ENCODE peak calls at places on chromosomes 1 and 21, in ten cellular contexts. One of them, this sample, is unnamed.

GRCh38 chr1:55369474-55369873 is 154.3 kb upstream of the USP24 start:
- DNase-seq in fibroblast of mammary gland: peak
- DNase-seq in tibial artery: no peak
- DNase-seq in left colon: no peak
- DNase-seq in heart right ventricle: no peak
- DNase-seq in naive thymus-derived CD8-positive, alpha-beta T cell: no peak
- DNase-seq in renal cortical epithelial cell: no peak
- DNase-seq in coronary artery: no peak
- DNase-seq in NCI-H446: no peak
- DNase-seq in psoas muscle: no peak
- DNase-seq in this sample: no peak

GRCh38 chr1:94713472-94714141 is 106.5 kb upstream of the SLC44A3 start:
- DNase-seq in fibroblast of mammary gland: peak
- DNase-seq in tibial artery: peak
- DNase-seq in left colon: peak
- DNase-seq in heart right ventricle: peak
- DNase-seq in naive thymus-derived CD8-positive, alpha-beta T cell: no peak
- DNase-seq in renal cortical epithelial cell: peak
- DNase-seq in coronary artery: no peak
- DNase-seq in NCI-H446: no peak
- DNase-seq in psoas muscle: peak
- DNase-seq in this sample: no peak

GRCh38 chr1:22850681-22851080 is 122.0 kb downstream of the LACTBL1 start:
- DNase-seq in fibroblast of mammary gland: no peak
- DNase-seq in tibial artery: no peak
- DNase-seq in left colon: peak
- DNase-seq in heart right ventricle: peak
- DNase-seq in naive thymus-derived CD8-positive, alpha-beta T cell: no peak
- DNase-seq in renal cortical epithelial cell: peak
- DNase-seq in coronary artery: no peak
- DNase-seq in NCI-H446: no peak
- DNase-seq in psoas muscle: peak
- DNase-seq in this sample: no peak

GRCh38 chr1:65509912-65510680 is 89.6 kb downstream of the LEPR start:
- DNase-seq in fibroblast of mammary gland: peak
- DNase-seq in tibial artery: no peak
- DNase-seq in left colon: no peak
- DNase-seq in heart right ventricle: no peak
- DNase-seq in naive thymus-derived CD8-positive, alpha-beta T cell: no peak
- DNase-seq in renal cortical epithelial cell: peak
- DNase-seq in coronary artery: no peak
- DNase-seq in NCI-H446: no peak
- DNase-seq in psoas muscle: no peak
- DNase-seq in this sample: no peak

GRCh38 chr21:24955275-24955961 is 651.9 kb downstream of the MRPL39 start:
- DNase-seq in fibroblast of mammary gland: no peak
- DNase-seq in tibial artery: no peak
- DNase-seq in left colon: no peak
- DNase-seq in heart right ventricle: no peak
- DNase-seq in naive thymus-derived CD8-positive, alpha-beta T cell: no peak
- DNase-seq in renal cortical epithelial cell: no peak
- DNase-seq in coronary artery: no peak
- DNase-seq in NCI-H446: no peak
- DNase-seq in psoas muscle: no peak
- DNase-seq in this sample: no peak

GRCh38 chr1:29645586-29645985 is 409.3 kb downstream of the PTPRU start:
- DNase-seq in fibroblast of mammary gland: no peak
- DNase-seq in tibial artery: peak
- DNase-seq in left colon: no peak
- DNase-seq in heart right ventricle: no peak
- DNase-seq in naive thymus-derived CD8-positive, alpha-beta T cell: no peak
- DNase-seq in renal cortical epithelial cell: no peak
- DNase-seq in coronary artery: no peak
- DNase-seq in NCI-H446: no peak
- DNase-seq in psoas muscle: no peak
- DNase-seq in this sample: no peak

GRCh38 chr1:67945733-67946374 is 104.6 kb downstream of the DIRAS3 start:
- DNase-seq in fibroblast of mammary gland: no peak
- DNase-seq in tibial artery: no peak
- DNase-seq in left colon: no peak
- DNase-seq in heart right ventricle: peak
- DNase-seq in naive thymus-derived CD8-positive, alpha-beta T cell: no peak
- DNase-seq in renal cortical epithelial cell: no peak
- DNase-seq in coronary artery: no peak
- DNase-seq in NCI-H446: no peak
- DNase-seq in psoas muscle: no peak
- DNase-seq in this sample: peak

GRCh38 chr1:204863024-204863423 is 7.6 kb upstream of the NFASC start:
- DNase-seq in fibroblast of mammary gland: no peak
- DNase-seq in tibial artery: no peak
- DNase-seq in left colon: no peak
- DNase-seq in heart right ventricle: no peak
- DNase-seq in naive thymus-derived CD8-positive, alpha-beta T cell: no peak
- DNase-seq in renal cortical epithelial cell: no peak
- DNase-seq in coronary artery: peak
- DNase-seq in NCI-H446: no peak
- DNase-seq in psoas muscle: no peak
- DNase-seq in this sample: no peak

GRCh38 chr1:9872430-9873165 is 37.5 kb downstream of the CTNNBIP1 start:
- DNase-seq in fibroblast of mammary gland: peak
- DNase-seq in tibial artery: no peak
- DNase-seq in left colon: no peak
- DNase-seq in heart right ventricle: no peak
- DNase-seq in naive thymus-derived CD8-positive, alpha-beta T cell: no peak
- DNase-seq in renal cortical epithelial cell: no peak
- DNase-seq in coronary artery: no peak
- DNase-seq in NCI-H446: peak
- DNase-seq in psoas muscle: peak
- DNase-seq in this sample: peak

GRCh38 chr1:213994888-213995287 is 7.1 kb downstream of the PROX1 start:
- DNase-seq in fibroblast of mammary gland: no peak
- DNase-seq in tibial artery: no peak
- DNase-seq in left colon: no peak
- DNase-seq in heart right ventricle: no peak
- DNase-seq in naive thymus-derived CD8-positive, alpha-beta T cell: no peak
- DNase-seq in renal cortical epithelial cell: no peak
- DNase-seq in coronary artery: no peak
- DNase-seq in NCI-H446: no peak
- DNase-seq in psoas muscle: no peak
- DNase-seq in this sample: no peak

GRCh38 chr1:229599218-229599812 is 26.6 kb downstream of the TAF5L start:
- DNase-seq in fibroblast of mammary gland: peak
- DNase-seq in tibial artery: no peak
- DNase-seq in left colon: no peak
- DNase-seq in heart right ventricle: no peak
- DNase-seq in naive thymus-derived CD8-positive, alpha-beta T cell: no peak
- DNase-seq in renal cortical epithelial cell: no peak
- DNase-seq in coronary artery: no peak
- DNase-seq in NCI-H446: no peak
- DNase-seq in psoas muscle: peak
- DNase-seq in this sample: no peak

GRCh38 chr1:211947396-211948295 is 87.7 kb downstream of the INTS7 start:
- DNase-seq in fibroblast of mammary gland: no peak
- DNase-seq in tibial artery: no peak
- DNase-seq in left colon: no peak
- DNase-seq in heart right ventricle: no peak
- DNase-seq in naive thymus-derived CD8-positive, alpha-beta T cell: no peak
- DNase-seq in renal cortical epithelial cell: peak
- DNase-seq in coronary artery: no peak
- DNase-seq in NCI-H446: no peak
- DNase-seq in psoas muscle: no peak
- DNase-seq in this sample: no peak

GRCh38 chr1:114468047-114468446 is 43.0 kb downstream of the TRIM33 start:
- DNase-seq in fibroblast of mammary gland: no peak
- DNase-seq in tibial artery: no peak
- DNase-seq in left colon: no peak
- DNase-seq in heart right ventricle: no peak
- DNase-seq in naive thymus-derived CD8-positive, alpha-beta T cell: no peak
- DNase-seq in renal cortical epithelial cell: no peak
- DNase-seq in coronary artery: no peak
- DNase-seq in NCI-H446: no peak
- DNase-seq in psoas muscle: no peak
- DNase-seq in this sample: no peak

GRCh38 chr1:64242895-64243756 is 39.7 kb downstream of the UBE2U start:
- DNase-seq in fibroblast of mammary gland: peak
- DNase-seq in tibial artery: no peak
- DNase-seq in left colon: no peak
- DNase-seq in heart right ventricle: no peak
- DNase-seq in naive thymus-derived CD8-positive, alpha-beta T cell: no peak
- DNase-seq in renal cortical epithelial cell: peak
- DNase-seq in coronary artery: no peak
- DNase-seq in NCI-H446: peak
- DNase-seq in psoas muscle: no peak
- DNase-seq in this sample: no peak

GRCh38 chr1:161486806-161487482 is 18.3 kb upstream of the FCGR2A start:
- DNase-seq in fibroblast of mammary gland: peak
- DNase-seq in tibial artery: no peak
- DNase-seq in left colon: no peak
- DNase-seq in heart right ventricle: no peak
- DNase-seq in naive thymus-derived CD8-positive, alpha-beta T cell: peak
- DNase-seq in renal cortical epithelial cell: peak
- DNase-seq in coronary artery: no peak
- DNase-seq in NCI-H446: peak
- DNase-seq in psoas muscle: no peak
- DNase-seq in this sample: no peak

GRCh38 chr1:176110203-176110602 is 96.9 kb downstream of the COP1 start:
- DNase-seq in fibroblast of mammary gland: no peak
- DNase-seq in tibial artery: no peak
- DNase-seq in left colon: no peak
- DNase-seq in heart right ventricle: no peak
- DNase-seq in naive thymus-derived CD8-positive, alpha-beta T cell: no peak
- DNase-seq in renal cortical epithelial cell: no peak
- DNase-seq in coronary artery: no peak
- DNase-seq in NCI-H446: no peak
- DNase-seq in psoas muscle: no peak
- DNase-seq in this sample: no peak

GRCh38 chr1:8740034-8740449 is 77.4 kb downstream of the RERE start:
- DNase-seq in fibroblast of mammary gland: peak
- DNase-seq in tibial artery: no peak
- DNase-seq in left colon: no peak
- DNase-seq in heart right ventricle: no peak
- DNase-seq in naive thymus-derived CD8-positive, alpha-beta T cell: no peak
- DNase-seq in renal cortical epithelial cell: peak
- DNase-seq in coronary artery: no peak
- DNase-seq in NCI-H446: no peak
- DNase-seq in psoas muscle: no peak
- DNase-seq in this sample: no peak

GRCh38 chr1:82534996-82535395 is 734.3 kb downstream of the ADGRL2 start:
- DNase-seq in fibroblast of mammary gland: no peak
- DNase-seq in tibial artery: no peak
- DNase-seq in left colon: no peak
- DNase-seq in heart right ventricle: no peak
- DNase-seq in naive thymus-derived CD8-positive, alpha-beta T cell: no peak
- DNase-seq in renal cortical epithelial cell: peak
- DNase-seq in coronary artery: no peak
- DNase-seq in NCI-H446: no peak
- DNase-seq in psoas muscle: no peak
- DNase-seq in this sample: no peak

GRCh38 chr21:38599381-38599975 is 101.2 kb upstream of the ERG start:
- DNase-seq in fibroblast of mammary gland: no peak
- DNase-seq in tibial artery: no peak
- DNase-seq in left colon: no peak
- DNase-seq in heart right ventricle: no peak
- DNase-seq in naive thymus-derived CD8-positive, alpha-beta T cell: no peak
- DNase-seq in renal cortical epithelial cell: no peak
- DNase-seq in coronary artery: no peak
- DNase-seq in NCI-H446: no peak
- DNase-seq in psoas muscle: no peak
- DNase-seq in this sample: no peak

GRCh38 chr21:35792569-35792968 is 267.8 kb downstream of the SETD4 start:
- DNase-seq in fibroblast of mammary gland: peak
- DNase-seq in tibial artery: no peak
- DNase-seq in left colon: no peak
- DNase-seq in heart right ventricle: no peak
- DNase-seq in naive thymus-derived CD8-positive, alpha-beta T cell: no peak
- DNase-seq in renal cortical epithelial cell: peak
- DNase-seq in coronary artery: no peak
- DNase-seq in NCI-H446: no peak
- DNase-seq in psoas muscle: no peak
- DNase-seq in this sample: no peak

GRCh38 chr1:200893411-200893901 is 1.2 kb upstream of the INAVA start:
- DNase-seq in fibroblast of mammary gland: no peak
- DNase-seq in tibial artery: no peak
- DNase-seq in left colon: peak
- DNase-seq in heart right ventricle: no peak
- DNase-seq in naive thymus-derived CD8-positive, alpha-beta T cell: no peak
- DNase-seq in renal cortical epithelial cell: peak
- DNase-seq in coronary artery: no peak
- DNase-seq in NCI-H446: no peak
- DNase-seq in psoas muscle: no peak
- DNase-seq in this sample: no peak

GRCh38 chr21:41951876-41952567 is 1.8 kb downstream of the C2CD2 start:
- DNase-seq in fibroblast of mammary gland: no peak
- DNase-seq in tibial artery: no peak
- DNase-seq in left colon: no peak
- DNase-seq in heart right ventricle: no peak
- DNase-seq in naive thymus-derived CD8-positive, alpha-beta T cell: no peak
- DNase-seq in renal cortical epithelial cell: no peak
- DNase-seq in coronary artery: no peak
- DNase-seq in NCI-H446: no peak
- DNase-seq in psoas muscle: no peak
- DNase-seq in this sample: no peak

GRCh38 chr1:119664057-119664456 is 16.0 kb upstream of the ZNF697 start:
- DNase-seq in fibroblast of mammary gland: no peak
- DNase-seq in tibial artery: no peak
- DNase-seq in left colon: no peak
- DNase-seq in heart right ventricle: no peak
- DNase-seq in naive thymus-derived CD8-positive, alpha-beta T cell: no peak
- DNase-seq in renal cortical epithelial cell: no peak
- DNase-seq in coronary artery: no peak
- DNase-seq in NCI-H446: no peak
- DNase-seq in psoas muscle: no peak
- DNase-seq in this sample: no peak

GRCh38 chr1:228287541-228288425 is 79.9 kb downstream of the OBSCN start:
- DNase-seq in fibroblast of mammary gland: no peak
- DNase-seq in tibial artery: peak
- DNase-seq in left colon: no peak
- DNase-seq in heart right ventricle: no peak
- DNase-seq in naive thymus-derived CD8-positive, alpha-beta T cell: peak
- DNase-seq in renal cortical epithelial cell: no peak
- DNase-seq in coronary artery: no peak
- DNase-seq in NCI-H446: no peak
- DNase-seq in psoas muscle: peak
- DNase-seq in this sample: no peak

GRCh38 chr1:182752077-182752826 is 37.3 kb upstream of the NPL start:
- DNase-seq in fibroblast of mammary gland: peak
- DNase-seq in tibial artery: no peak
- DNase-seq in left colon: no peak
- DNase-seq in heart right ventricle: no peak
- DNase-seq in naive thymus-derived CD8-positive, alpha-beta T cell: no peak
- DNase-seq in renal cortical epithelial cell: no peak
- DNase-seq in coronary artery: no peak
- DNase-seq in NCI-H446: no peak
- DNase-seq in psoas muscle: peak
- DNase-seq in this sample: no peak